ENCODE peak calls at places on chromosomes 3 and 15, in nine cellular contexts. One of them, this sample, is unnamed.

GRCh38 chr3:107421170-107421792 is 44.0 kb downstream of the CCDC54 start:
- DNase-seq in astrocyte: peak; percentile 49
- DNase-seq in IMR-90: peak; percentile 74
- DNase-seq in mesothelial cell of epicardium: no peak
- DNase-seq in A549: no peak
- DNase-seq in ovary: peak; percentile 27
- DNase-seq in bronchial epithelial cell: peak; percentile 75
- DNase-seq in foreskin fibroblast: peak; percentile 44
- DNase-seq in mammary epithelial cell: peak; percentile 66
- DNase-seq in this sample: peak; percentile 32

GRCh38 chr3:46312996-46313395 is 40.9 kb upstream of the CCR2 start:
- DNase-seq in astrocyte: no peak
- DNase-seq in IMR-90: no peak
- DNase-seq in mesothelial cell of epicardium: no peak
- DNase-seq in A549: no peak
- DNase-seq in ovary: no peak
- DNase-seq in bronchial epithelial cell: peak; percentile 85
- DNase-seq in foreskin fibroblast: no peak
- DNase-seq in mammary epithelial cell: peak; percentile 75
- DNase-seq in this sample: no peak

GRCh38 chr15:75198560-75199346 is 2.9 kb upstream of the C15orf39 start:
- DNase-seq in astrocyte: no peak
- DNase-seq in IMR-90: peak; percentile 49
- DNase-seq in mesothelial cell of epicardium: no peak
- DNase-seq in A549: no peak
- DNase-seq in ovary: no peak
- DNase-seq in bronchial epithelial cell: no peak
- DNase-seq in foreskin fibroblast: no peak
- DNase-seq in mammary epithelial cell: peak; percentile 17
- DNase-seq in this sample: no peak

GRCh38 chr3:156563900-156564682 is 9.2 kb upstream of the SSR3 start:
- DNase-seq in astrocyte: no peak
- DNase-seq in IMR-90: no peak
- DNase-seq in mesothelial cell of epicardium: no peak
- DNase-seq in A549: no peak
- DNase-seq in ovary: no peak
- DNase-seq in bronchial epithelial cell: peak; percentile 62
- DNase-seq in foreskin fibroblast: no peak
- DNase-seq in mammary epithelial cell: no peak
- DNase-seq in this sample: no peak

GRCh38 chr3:140552898-140553297 is 125.0 kb upstream of the TRIM42 start:
- DNase-seq in astrocyte: peak; percentile 22
- DNase-seq in IMR-90: no peak
- DNase-seq in mesothelial cell of epicardium: no peak
- DNase-seq in A549: no peak
- DNase-seq in ovary: no peak
- DNase-seq in bronchial epithelial cell: peak; percentile 37
- DNase-seq in foreskin fibroblast: no peak
- DNase-seq in mammary epithelial cell: peak; percentile 65
- DNase-seq in this sample: no peak

GRCh38 chr3:53496984-53497383 is 2.6 kb downstream of the CACNA1D start:
- DNase-seq in astrocyte: no peak
- DNase-seq in IMR-90: no peak
- DNase-seq in mesothelial cell of epicardium: no peak
- DNase-seq in A549: no peak
- DNase-seq in ovary: no peak
- DNase-seq in bronchial epithelial cell: no peak
- DNase-seq in foreskin fibroblast: no peak
- DNase-seq in mammary epithelial cell: no peak
- DNase-seq in this sample: no peak

GRCh38 chr3:95280711-95281352 is 1218.0 kb downstream of the NSUN3 start:
- DNase-seq in astrocyte: no peak
- DNase-seq in IMR-90: no peak
- DNase-seq in mesothelial cell of epicardium: no peak
- DNase-seq in A549: no peak
- DNase-seq in ovary: no peak
- DNase-seq in bronchial epithelial cell: peak; percentile 7
- DNase-seq in foreskin fibroblast: no peak
- DNase-seq in mammary epithelial cell: no peak
- DNase-seq in this sample: no peak

GRCh38 chr15:59237119-59237853 is 30.6 kb downstream of the LDHAL6B start:
- DNase-seq in astrocyte: no peak
- DNase-seq in IMR-90: no peak
- DNase-seq in mesothelial cell of epicardium: no peak
- DNase-seq in A549: no peak
- DNase-seq in ovary: no peak
- DNase-seq in bronchial epithelial cell: no peak
- DNase-seq in foreskin fibroblast: no peak
- DNase-seq in mammary epithelial cell: no peak
- DNase-seq in this sample: no peak

GRCh38 chr15:60678632-60679031 is 199.7 kb upstream of the ICE2 start:
- DNase-seq in astrocyte: no peak
- DNase-seq in IMR-90: no peak
- DNase-seq in mesothelial cell of epicardium: no peak
- DNase-seq in A549: no peak
- DNase-seq in ovary: no peak
- DNase-seq in bronchial epithelial cell: no peak
- DNase-seq in foreskin fibroblast: no peak
- DNase-seq in mammary epithelial cell: no peak
- DNase-seq in this sample: no peak

GRCh38 chr3:16476636-16477035 is 36.9 kb downstream of the RFTN1 start:
- DNase-seq in astrocyte: peak; percentile 98
- DNase-seq in IMR-90: peak; percentile 99
- DNase-seq in mesothelial cell of epicardium: no peak
- DNase-seq in A549: no peak
- DNase-seq in ovary: no peak
- DNase-seq in bronchial epithelial cell: no peak
- DNase-seq in foreskin fibroblast: peak; percentile 72
- DNase-seq in mammary epithelial cell: peak; percentile 20
- DNase-seq in this sample: peak; percentile 60

GRCh38 chr3:126540342-126540849 is 16.4 kb downstream of the CHST13 start:
- DNase-seq in astrocyte: peak; percentile 87
- DNase-seq in IMR-90: peak; percentile 93
- DNase-seq in mesothelial cell of epicardium: no peak
- DNase-seq in A549: peak; percentile 15
- DNase-seq in ovary: no peak
- DNase-seq in bronchial epithelial cell: peak; percentile 89
- DNase-seq in foreskin fibroblast: peak; percentile 88
- DNase-seq in mammary epithelial cell: peak; percentile 82
- DNase-seq in this sample: peak; percentile 84

GRCh38 chr3:13014755-13015285 is 58.4 kb downstream of the IQSEC1 start:
- DNase-seq in astrocyte: no peak
- DNase-seq in IMR-90: no peak
- DNase-seq in mesothelial cell of epicardium: no peak
- DNase-seq in A549: no peak
- DNase-seq in ovary: no peak
- DNase-seq in bronchial epithelial cell: no peak
- DNase-seq in foreskin fibroblast: no peak
- DNase-seq in mammary epithelial cell: no peak
- DNase-seq in this sample: no peak

GRCh38 chr3:101963902-101964362 is 114.6 kb downstream of the NFKBIZ start:
- DNase-seq in astrocyte: peak; percentile 78
- DNase-seq in IMR-90: peak; percentile 78
- DNase-seq in mesothelial cell of epicardium: no peak
- DNase-seq in A549: no peak
- DNase-seq in ovary: no peak
- DNase-seq in bronchial epithelial cell: peak; percentile 93
- DNase-seq in foreskin fibroblast: peak; percentile 51
- DNase-seq in mammary epithelial cell: peak; percentile 76
- DNase-seq in this sample: no peak

GRCh38 chr3:171784937-171785336 is 25.3 kb downstream of the PLD1 start:
- DNase-seq in astrocyte: no peak
- DNase-seq in IMR-90: no peak
- DNase-seq in mesothelial cell of epicardium: no peak
- DNase-seq in A549: no peak
- DNase-seq in ovary: no peak
- DNase-seq in bronchial epithelial cell: no peak
- DNase-seq in foreskin fibroblast: no peak
- DNase-seq in mammary epithelial cell: no peak
- DNase-seq in this sample: no peak

GRCh38 chr3:120393252-120393651 is 44.1 kb upstream of the LRRC58 start:
- DNase-seq in astrocyte: no peak
- DNase-seq in IMR-90: peak; percentile 21
- DNase-seq in mesothelial cell of epicardium: no peak
- DNase-seq in A549: no peak
- DNase-seq in ovary: no peak
- DNase-seq in bronchial epithelial cell: peak; percentile 11
- DNase-seq in foreskin fibroblast: no peak
- DNase-seq in mammary epithelial cell: no peak
- DNase-seq in this sample: no peak

GRCh38 chr15:64634576-64635485 is 140.6 kb downstream of the RBPMS2 start:
- DNase-seq in astrocyte: peak; percentile 45
- DNase-seq in IMR-90: no peak
- DNase-seq in mesothelial cell of epicardium: no peak
- DNase-seq in A549: no peak
- DNase-seq in ovary: no peak
- DNase-seq in bronchial epithelial cell: peak; percentile 28
- DNase-seq in foreskin fibroblast: no peak
- DNase-seq in mammary epithelial cell: no peak
- DNase-seq in this sample: no peak

GRCh38 chr3:17874630-17875029 is 132.2 kb upstream of the TBC1D5 start:
- DNase-seq in astrocyte: no peak
- DNase-seq in IMR-90: no peak
- DNase-seq in mesothelial cell of epicardium: no peak
- DNase-seq in A549: no peak
- DNase-seq in ovary: no peak
- DNase-seq in bronchial epithelial cell: peak; percentile 32
- DNase-seq in foreskin fibroblast: no peak
- DNase-seq in mammary epithelial cell: no peak
- DNase-seq in this sample: no peak

GRCh38 chr15:25087137-25087536 is 132.3 kb downstream of the SNRPN start:
- DNase-seq in astrocyte: no peak
- DNase-seq in IMR-90: no peak
- DNase-seq in mesothelial cell of epicardium: no peak
- DNase-seq in A549: no peak
- DNase-seq in ovary: no peak
- DNase-seq in bronchial epithelial cell: no peak
- DNase-seq in foreskin fibroblast: no peak
- DNase-seq in mammary epithelial cell: no peak
- DNase-seq in this sample: no peak

GRCh38 chr3:108377384-108377783 is 81.0 kb downstream of the HHLA2 start:
- DNase-seq in astrocyte: no peak
- DNase-seq in IMR-90: no peak
- DNase-seq in mesothelial cell of epicardium: no peak
- DNase-seq in A549: no peak
- DNase-seq in ovary: no peak
- DNase-seq in bronchial epithelial cell: no peak
- DNase-seq in foreskin fibroblast: no peak
- DNase-seq in mammary epithelial cell: no peak
- DNase-seq in this sample: no peak

GRCh38 chr3:27311400-27311799 is 57.8 kb downstream of the NEK10 start:
- DNase-seq in astrocyte: peak; percentile 93
- DNase-seq in IMR-90: peak; percentile 96
- DNase-seq in mesothelial cell of epicardium: no peak
- DNase-seq in A549: peak; percentile 60
- DNase-seq in ovary: no peak
- DNase-seq in bronchial epithelial cell: peak; percentile 89
- DNase-seq in foreskin fibroblast: peak; percentile 96
- DNase-seq in mammary epithelial cell: peak; percentile 92
- DNase-seq in this sample: peak; percentile 57

GRCh38 chr15:79296583-79296982 is 14.1 kb downstream of the ANKRD34C start:
- DNase-seq in astrocyte: no peak
- DNase-seq in IMR-90: no peak
- DNase-seq in mesothelial cell of epicardium: no peak
- DNase-seq in A549: no peak
- DNase-seq in ovary: no peak
- DNase-seq in bronchial epithelial cell: no peak
- DNase-seq in foreskin fibroblast: no peak
- DNase-seq in mammary epithelial cell: no peak
- DNase-seq in this sample: no peak

GRCh38 chr3:13145826-13146642 is 72.8 kb upstream of the IQSEC1 start:
- DNase-seq in astrocyte: no peak
- DNase-seq in IMR-90: no peak
- DNase-seq in mesothelial cell of epicardium: no peak
- DNase-seq in A549: no peak
- DNase-seq in ovary: no peak
- DNase-seq in bronchial epithelial cell: no peak
- DNase-seq in foreskin fibroblast: no peak
- DNase-seq in mammary epithelial cell: no peak
- DNase-seq in this sample: no peak

GRCh38 chr15:62150445-62150844 is 14.6 kb downstream of the C2CD4B start:
- DNase-seq in astrocyte: no peak
- DNase-seq in IMR-90: no peak
- DNase-seq in mesothelial cell of epicardium: no peak
- DNase-seq in A549: no peak
- DNase-seq in ovary: no peak
- DNase-seq in bronchial epithelial cell: no peak
- DNase-seq in foreskin fibroblast: no peak
- DNase-seq in mammary epithelial cell: no peak
- DNase-seq in this sample: no peak

GRCh38 chr3:44476181-44476599 is 1.3 kb downstream of the ZNF445 start:
- DNase-seq in astrocyte: peak; percentile 62
- DNase-seq in IMR-90: peak; percentile 54
- DNase-seq in mesothelial cell of epicardium: no peak
- DNase-seq in A549: no peak
- DNase-seq in ovary: no peak
- DNase-seq in bronchial epithelial cell: peak; percentile 5
- DNase-seq in foreskin fibroblast: peak; percentile 9
- DNase-seq in mammary epithelial cell: peak; percentile 21
- DNase-seq in this sample: no peak

This sample was measured in HFF-Myc.